ENCODE peak calls at places on chromosomes 16 and 17, in four cellular contexts. H is NCI-H2081, K is NCI-H1092 treated with DMSO at 0.1 percent for 48 hours, Z is EL. F is an unnamed sample.

GRCh38 chr17:77827039-77827438 is 131.5 kb upstream of the TNRC6C start:
- DNase-seq in H (no peak), K (no peak), Z (no peak), F (no peak)

GRCh38 chr17:77498056-77498785 is 357.5 kb downstream of the SEC14L1 start:
- DNase-seq in H (no peak), K (no peak), Z (no peak), F (no peak)

GRCh38 chr16:29745126-29745852 is 501 bp downstream of the C16orf54 start:
- DNase-seq in H (no peak), K (no peak), Z (no peak), F (no peak)

GRCh38 chr16:1657841-1658240 is 20.2 kb upstream of the JPT2 start:
- DNase-seq in H (no peak), K (no peak), Z (no peak), F (no peak)

GRCh38 chr17:50144346-50144745 is 6.1 kb downstream of the PPP1R9B start:
- DNase-seq in H (no peak), K (no peak), Z (no peak), F (no peak)

GRCh38 chr17:45292696-45293412 is 24.0 kb downstream of the MAP3K14 start:
- DNase-seq in H (no peak), K (no peak), Z (no peak), F (no peak)

GRCh38 chr17:81995463-81996231 is 18.2 kb downstream of the ASPSCR1 start:
- DNase-seq in H (no peak), K (no peak), Z (no peak), F (no peak)

GRCh38 chr16:57113042-57113453 is 20.7 kb downstream of the CPNE2 start:
- DNase-seq in H (no peak), K (no peak), Z (peak), F (peak)

GRCh38 chr16:26194526-26194925 is 502.8 kb downstream of the HS3ST4 start:
- DNase-seq in H (no peak), K (no peak), Z (no peak), F (no peak)

GRCh38 chr17:74369221-74369620 is 1.9 kb downstream of the GPR142 start:
- DNase-seq in H (no peak), K (no peak), Z (no peak), F (no peak)

GRCh38 chr17:69404398-69404797 is 10.1 kb upstream of the MAP2K6 start:
- DNase-seq in H (no peak), K (no peak), Z (peak), F (peak)

GRCh38 chr16:89319883-89320716 is 102.6 kb downstream of the ZNF778 start:
- DNase-seq in H (no peak), K (no peak), Z (peak), F (peak)

GRCh38 chr17:40190197-40191021 is 13.1 kb downstream of the RAPGEFL1 start:
- DNase-seq in H (peak), K (peak), Z (peak), F (no peak)